ENCODE peak calls at places on chromosomes 1 and 21, in five cellular contexts. P is vagina, O is GM12892, W is stomach, A is GM23338. Q is an unnamed sample.

GRCh38 chr1:42765832-42766722 is 751 bp downstream of the P3H1 start:
- DNase-seq in P (no peak), O (no peak), W (peak), A (peak), Q (no peak)

GRCh38 chr1:228697209-228698016 is 37.9 kb upstream of the RHOU start:
- DNase-seq in P (no peak), O (no peak), W (peak), A (peak), Q (peak)

GRCh38 chr1:161958425-161958824 is 65.2 kb downstream of the OLFML2B start:
- DNase-seq in P (no peak), O (no peak), W (no peak), A (no peak), Q (no peak)

GRCh38 chr21:45506241-45506817 is 35.9 kb downstream of the SLC19A1 start:
- DNase-seq in P (no peak), O (no peak), W (no peak), A (no peak), Q (peak)

GRCh38 chr1:180424848-180425457 is 77.4 kb downstream of the ACBD6 start:
- DNase-seq in P (no peak), O (no peak), W (no peak), A (no peak), Q (no peak)

GRCh38 chr1:35939484-35939883 is 8.6 kb downstream of the AGO3 start:
- DNase-seq in P (no peak), O (no peak), W (no peak), A (no peak), Q (no peak)

GRCh38 chr1:94316836-94317789 is 79.7 kb upstream of the ARHGAP29 start:
- DNase-seq in P (no peak), O (no peak), W (no peak), A (no peak), Q (no peak)

GRCh38 chr1:173245892-173246291 is 38.8 kb upstream of the TNFSF4 start:
- DNase-seq in P (no peak), O (no peak), W (no peak), A (no peak), Q (no peak)

GRCh38 chr1:28580706-28581530 is 11.1 kb upstream of the RAB42 start:
- DNase-seq in P (no peak), O (no peak), W (peak), A (peak), Q (no peak)

GRCh38 chr1:118429856-118430255 is 244.8 kb upstream of the SPAG17 start:
- DNase-seq in P (no peak), O (no peak), W (no peak), A (no peak), Q (no peak)

GRCh38 chr1:156664046-156664948 is 12.9 kb downstream of the NES start:
- DNase-seq in P (no peak), O (no peak), W (no peak), A (peak), Q (no peak)

GRCh38 chr1:27418326-27418761 is 25.9 kb downstream of the GPR3 start:
- DNase-seq in P (no peak), O (peak), W (peak), A (no peak), Q (peak)

GRCh38 chr1:35881850-35882273 is 1.1 kb upstream of the AGO1 start:
- DNase-seq in P (no peak), O (no peak), W (no peak), A (no peak), Q (no peak)

GRCh38 chr1:209383907-209384709 is 199.4 kb upstream of the CAMK1G start:
- DNase-seq in P (peak), O (no peak), W (no peak), A (peak), Q (no peak)

GRCh38 chr1:47507921-47508894 is 70.4 kb downstream of the FOXD2 start:
- DNase-seq in P (no peak), O (peak), W (peak), A (peak), Q (no peak)

GRCh38 chr1:76867342-76868130 is at the start of gene ST6GALNAC5:
- DNase-seq in P (no peak), O (no peak), W (no peak), A (peak), Q (no peak)

GRCh38 chr1:240998024-240998423 is 359.0 kb downstream of the RGS7 start:
- DNase-seq in P (no peak), O (no peak), W (no peak), A (no peak), Q (no peak)

GRCh38 chr1:244150071-244150470 is 99.0 kb downstream of the ZBTB18 start:
- DNase-seq in P (no peak), O (no peak), W (no peak), A (no peak), Q (no peak)

GRCh38 chr1:63795455-63795854 is 21.6 kb downstream of the ROR1 start:
- DNase-seq in P (no peak), O (no peak), W (no peak), A (no peak), Q (no peak)

GRCh38 chr1:55321947-55322346 is 106.8 kb upstream of the USP24 start:
- DNase-seq in P (no peak), O (no peak), W (no peak), A (no peak), Q (no peak)

GRCh38 chr21:45923146-45923545 is 58.4 kb upstream of the COL6A1 start:
- DNase-seq in P (no peak), O (no peak), W (peak), A (peak), Q (no peak)

GRCh38 chr1:54543729-54544496 is 4.1 kb upstream of the ACOT11 start:
- DNase-seq in P (no peak), O (no peak), W (no peak), A (no peak), Q (no peak)

GRCh38 chr1:247326601-247327135 is 5.0 kb downstream of the ZNF496 start:
- DNase-seq in P (no peak), O (no peak), W (no peak), A (no peak), Q (no peak)

GRCh38 chr21:44420416-44421205 is 34.7 kb upstream of the LRRC3 start:
- DNase-seq in P (no peak), O (no peak), W (no peak), A (no peak), Q (peak)

GRCh38 chr1:25944986-25945385 is 38.8 kb upstream of the STMN1 start:
- DNase-seq in P (no peak), O (no peak), W (peak), A (no peak), Q (no peak)

GRCh38 chr1:227778401-227778947 is 37.0 kb upstream of the PRSS38 start:
- DNase-seq in P (no peak), O (no peak), W (no peak), A (no peak), Q (peak)

GRCh38 chr1:205593532-205593931 is 38.3 kb downstream of the ELK4 start:
- DNase-seq in P (no peak), O (no peak), W (no peak), A (no peak), Q (no peak)

GRCh38 chr1:61790837-61791236 is 48.6 kb downstream of the PATJ start:
- DNase-seq in P (no peak), O (no peak), W (no peak), A (no peak), Q (no peak)

GRCh38 chr1:182147136-182147815 is 85.8 kb upstream of the ZNF648 start:
- DNase-seq in P (no peak), O (no peak), W (peak), A (no peak), Q (no peak)

GRCh38 chr1:43688594-43689000 is 18.7 kb upstream of the ST3GAL3 start:
- DNase-seq in P (no peak), O (no peak), W (no peak), A (no peak), Q (no peak)

GRCh38 chr1:4307468-4307845 is 347.0 kb upstream of the AJAP1 start:
- DNase-seq in P (peak), O (no peak), W (no peak), A (no peak), Q (peak)

GRCh38 chr1:115184951-115185331 is 95.6 kb upstream of the TSPAN2 start:
- DNase-seq in P (no peak), O (no peak), W (no peak), A (no peak), Q (no peak)

DNA sequence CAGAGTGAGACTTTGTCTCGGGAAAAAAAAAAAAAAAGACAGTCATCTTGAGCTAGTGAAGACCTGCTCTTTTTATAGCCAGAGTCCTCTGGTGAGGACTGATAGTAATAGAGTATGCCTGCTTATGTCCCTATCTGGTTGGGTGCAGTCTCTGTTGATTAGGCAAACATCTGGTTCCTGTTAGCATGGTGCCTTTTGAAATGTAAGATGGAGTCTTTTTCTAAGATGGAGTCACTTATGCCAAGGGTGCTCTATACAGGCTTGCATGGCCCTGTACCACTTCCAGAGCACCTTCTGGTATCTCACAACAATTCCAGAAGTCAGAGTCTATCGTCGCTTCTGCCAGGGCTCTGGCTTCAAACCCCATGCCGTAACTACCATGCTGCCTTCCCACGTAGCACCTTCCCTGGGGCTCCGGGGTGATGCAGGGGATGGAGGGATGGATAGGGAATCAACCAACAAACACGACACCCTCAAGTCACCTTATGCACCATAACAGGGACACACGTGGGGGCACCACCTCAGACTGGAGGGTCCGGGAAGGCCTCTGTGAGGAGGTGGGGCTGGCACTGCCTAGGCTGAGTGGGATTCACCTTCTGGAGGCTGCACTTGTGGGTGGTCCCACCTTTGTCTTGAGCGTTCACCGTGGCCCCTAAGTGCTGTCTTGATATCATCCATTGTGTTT is 11.6 kb upstream of the PADI6 start:
- DNase-seq in P (no peak), O (no peak), W (no peak), A (no peak), Q (no peak)
- TF ChIP-seq POLR2AphosphoS5 in P (no peak), O (no peak), W (no peak), A (no peak), Q (no peak)

GRCh38 chr1:15848929-15849774 is 1.6 kb downstream of the SPEN start:
- DNase-seq in P (peak), O (no peak), W (peak), A (peak), Q (peak)

GRCh38 chr1:15850450-15851079 is 3.1 kb downstream of the SPEN start:
- DNase-seq in P (no peak), O (no peak), W (no peak), A (no peak), Q (no peak)

GRCh38 chr1:15851251-15852035 is 3.9 kb downstream of the SPEN start:
- DNase-seq in P (no peak), O (no peak), W (no peak), A (peak), Q (peak)

GRCh38 chr1:15848143-15848928 is 829 bp downstream of the SPEN start:
- DNase-seq in P (no peak), O (no peak), W (peak), A (peak), Q (peak)

GRCh38 chr1:15849775-15850449 is 2.4 kb downstream of the SPEN start:
- DNase-seq in P (no peak), O (no peak), W (peak), A (peak), Q (no peak)
- TF ChIP-seq POLR2AphosphoS5 in P (no peak), O (no peak), W (peak), A (no peak), Q (no peak)

DNA sequence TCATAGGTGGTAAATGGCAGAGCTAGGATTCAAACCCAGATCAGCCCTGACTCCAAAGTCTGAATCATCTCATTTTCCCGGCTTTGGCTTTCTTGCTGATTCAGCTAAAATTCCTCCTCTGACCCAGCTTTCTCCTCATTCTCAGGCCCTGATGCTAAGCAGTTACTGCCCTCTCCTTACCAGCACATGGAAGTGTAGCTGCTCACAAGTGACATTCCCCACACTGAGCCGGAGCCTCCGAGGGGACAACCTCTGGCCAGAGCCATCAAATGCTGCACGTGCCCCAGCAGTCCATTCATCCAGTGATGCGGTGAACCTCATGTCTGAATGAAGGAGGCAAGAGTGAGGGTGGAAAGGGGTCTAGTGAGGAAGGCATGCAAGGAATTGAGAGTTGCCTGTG is 11.1 kb downstream of the ITGA10 start:
- DNase-seq in P (no peak), O (no peak), W (no peak), A (no peak), Q (no peak)
- TF ChIP-seq POLR2AphosphoS5 in P (no peak), O (no peak), W (no peak), A (no peak), Q (no peak)

DNA sequence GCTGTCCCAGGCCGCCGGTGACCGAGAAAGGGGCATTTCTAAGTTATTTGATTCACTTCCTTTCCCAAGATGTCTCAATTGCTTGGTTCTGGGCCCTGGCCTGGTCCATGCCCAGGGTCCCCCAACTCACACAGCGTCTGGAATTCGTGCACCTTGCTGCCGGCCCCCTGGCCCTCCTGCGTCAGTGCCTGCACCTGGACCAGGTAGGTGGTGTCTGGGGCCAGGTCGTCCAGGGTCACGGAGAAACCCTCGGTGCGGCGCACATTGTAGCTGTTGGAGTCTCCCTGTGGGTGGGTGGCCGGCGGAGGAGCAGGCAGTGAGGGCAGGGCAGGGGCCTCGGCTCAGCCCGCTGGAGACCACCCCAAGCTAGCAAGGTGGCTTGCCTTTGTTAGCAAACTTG is 21.0 kb downstream of the EPHA2 start:
- DNase-seq in P (no peak), O (no peak), W (no peak), A (no peak), Q (no peak)
- TF ChIP-seq POLR2AphosphoS5 in P (no peak), O (no peak), W (no peak), A (no peak), Q (no peak)

DNA sequence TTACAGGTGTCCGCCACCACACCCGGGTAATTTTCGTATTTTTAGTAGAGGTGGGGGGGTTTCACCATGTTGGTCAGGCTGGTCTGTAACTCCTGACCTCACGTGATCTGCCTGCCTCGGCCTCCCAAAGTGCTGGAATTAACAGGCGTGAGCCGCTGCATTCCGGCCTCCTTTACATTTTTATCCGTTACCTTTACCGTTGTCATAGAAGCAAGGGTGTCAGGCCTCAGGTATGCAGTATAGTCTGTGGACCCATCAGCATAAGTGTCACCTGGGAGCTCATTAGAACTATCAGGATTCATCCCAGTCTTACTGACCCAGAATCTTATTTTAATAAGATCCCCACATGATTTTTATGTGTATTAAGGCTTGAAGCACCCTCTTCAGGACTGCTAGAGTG is 5.4 kb downstream of the CDC42 start:
- DNase-seq in P (peak), O (no peak), W (no peak), A (no peak), Q (no peak)
- TF ChIP-seq POLR2AphosphoS5 in P (no peak), O (no peak), W (no peak), A (no peak), Q (no peak)

DNA sequence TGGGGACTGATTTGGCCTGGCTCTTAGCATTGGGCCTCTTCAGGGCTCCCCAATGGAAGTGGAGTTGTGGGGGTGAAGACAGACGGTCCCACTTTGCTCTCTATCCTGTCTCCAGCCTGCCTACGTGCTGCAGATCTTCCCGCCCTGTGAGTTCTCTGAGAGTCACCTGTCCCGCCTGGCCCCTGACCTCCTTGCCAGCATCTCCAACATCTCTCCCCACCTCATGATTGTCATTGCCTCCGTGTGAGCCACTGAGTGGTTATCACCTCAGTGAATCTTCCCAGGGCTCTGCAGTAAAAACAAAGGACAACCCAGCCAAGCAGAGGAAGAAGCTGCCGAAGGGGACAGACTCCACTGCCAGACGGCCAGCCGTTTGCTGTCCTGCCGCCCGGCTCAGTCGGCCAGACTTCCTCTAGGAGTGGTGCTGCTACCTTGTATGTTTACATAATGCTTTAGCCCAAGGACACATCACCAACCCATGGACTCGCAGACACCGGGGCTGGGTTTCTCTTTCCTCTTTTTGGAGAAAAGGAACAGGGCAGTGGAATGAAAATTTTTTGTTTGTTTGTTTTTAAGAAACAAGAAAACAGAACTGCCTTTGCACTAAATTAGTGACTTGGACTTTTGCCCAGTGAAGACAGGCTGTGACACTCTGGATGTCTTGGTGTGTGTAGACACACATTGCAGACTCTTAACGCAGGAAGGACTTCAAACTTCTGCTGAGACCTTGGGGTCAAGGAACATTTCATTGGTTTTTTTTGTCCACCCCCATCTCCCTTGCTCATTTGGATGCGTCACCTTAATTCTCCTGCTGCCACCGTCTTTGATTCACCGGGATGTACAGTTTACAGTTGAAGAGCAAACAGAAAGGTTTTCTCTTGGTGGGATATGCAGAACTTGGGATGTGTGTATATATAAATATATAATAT is 36.5 kb downstream of the ZBTB17 start:
- DNase-seq in P (peak), O (no peak), W (peak), A (no peak), Q (no peak)
- TF ChIP-seq POLR2AphosphoS5 in P (no peak), O (peak), W (peak), A (no peak), Q (no peak)

DNA sequence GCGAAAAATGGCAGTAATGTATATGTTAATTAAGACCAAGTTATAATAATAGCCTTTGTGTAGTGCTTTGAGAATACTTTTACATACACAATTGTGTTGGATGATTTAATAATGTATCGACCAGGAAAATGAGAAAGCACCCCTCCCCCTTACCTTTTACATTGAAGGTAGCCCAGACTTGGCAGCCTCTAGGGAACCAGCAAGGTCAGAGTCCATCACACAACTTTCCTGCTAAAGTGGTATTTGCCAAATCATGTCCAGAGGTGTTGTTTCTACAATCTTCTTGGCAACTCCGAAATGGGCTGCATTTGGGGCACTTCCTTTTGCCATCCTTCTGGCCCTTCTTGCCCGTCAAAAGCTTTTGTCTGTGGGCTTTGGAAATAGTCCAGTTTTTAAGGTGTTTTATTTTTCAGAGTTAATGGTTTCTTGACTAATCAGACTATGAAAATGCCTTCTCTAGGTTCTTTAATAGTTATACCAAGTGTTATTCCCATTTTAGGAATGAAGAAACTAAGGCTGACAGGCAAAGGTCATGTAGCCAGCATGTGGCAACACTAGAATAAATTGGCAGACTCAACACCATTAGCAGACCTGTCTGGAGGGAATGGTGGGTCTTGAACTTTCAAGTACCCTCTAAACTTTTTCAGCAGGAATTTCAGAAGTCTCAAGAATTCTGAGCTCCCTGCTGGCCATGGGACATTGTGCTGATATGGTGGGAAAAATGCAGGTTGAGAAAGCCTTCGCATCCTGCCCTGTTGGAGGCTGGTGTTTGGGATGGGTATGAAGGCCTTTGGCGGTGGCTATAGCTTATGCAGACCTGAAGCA is 6.8 kb downstream of the ATP1A1 start:
- DNase-seq in P (no peak), O (no peak), W (no peak), A (peak), Q (no peak)
- TF ChIP-seq POLR2AphosphoS5 in P (no peak), O (no peak), W (no peak), A (no peak), Q (no peak)

Q was measured in suprapubic skin.